ENCODE peak calls at places on chromosome 4, in four cellular contexts. One of them, this sample, is unnamed.

GRCh38 chr4:75255261-75255660 is 258.9 kb downstream of the RCHY1 start:
- DNase-seq in activated T-cell treated with anti-CD3 and anti-CD28 coated beads, Interleukin-2, amount 50 U/mL, for 4 hours: no peak
- DNase-seq in stimulated activated CD4-positive, alpha-beta T cell treated with anti-CD3 and anti-CD28 coated beads, Interleukin-12 subunit alpha, Interleukin-12 subunit beta, amount 100 ng/mL, for 48 hours: no peak
- DNase-seq in activated CD8-positive, alpha-beta memory T cell treated with anti-CD3 and anti-CD28 coated beads for 24 hours: no peak
- DNase-seq in this sample: no peak

GRCh38 chr4:44916406-44916805 is 190.1 kb upstream of the GNPDA2 start:
- DNase-seq in activated T-cell treated with anti-CD3 and anti-CD28 coated beads, Interleukin-2, amount 50 U/mL, for 4 hours: no peak
- DNase-seq in stimulated activated CD4-positive, alpha-beta T cell treated with anti-CD3 and anti-CD28 coated beads, Interleukin-12 subunit alpha, Interleukin-12 subunit beta, amount 100 ng/mL, for 48 hours: no peak
- DNase-seq in activated CD8-positive, alpha-beta memory T cell treated with anti-CD3 and anti-CD28 coated beads for 24 hours: no peak
- DNase-seq in this sample: no peak

GRCh38 chr4:101123231-101123630 is 224.1 kb downstream of the PPP3CA start:
- DNase-seq in activated T-cell treated with anti-CD3 and anti-CD28 coated beads, Interleukin-2, amount 50 U/mL, for 4 hours: no peak
- DNase-seq in stimulated activated CD4-positive, alpha-beta T cell treated with anti-CD3 and anti-CD28 coated beads, Interleukin-12 subunit alpha, Interleukin-12 subunit beta, amount 100 ng/mL, for 48 hours: no peak
- DNase-seq in activated CD8-positive, alpha-beta memory T cell treated with anti-CD3 and anti-CD28 coated beads for 24 hours: no peak
- DNase-seq in this sample: no peak

GRCh38 chr4:138946306-138946705 is 69.3 kb upstream of the NOCT start:
- DNase-seq in activated T-cell treated with anti-CD3 and anti-CD28 coated beads, Interleukin-2, amount 50 U/mL, for 4 hours: no peak
- DNase-seq in stimulated activated CD4-positive, alpha-beta T cell treated with anti-CD3 and anti-CD28 coated beads, Interleukin-12 subunit alpha, Interleukin-12 subunit beta, amount 100 ng/mL, for 48 hours: no peak
- DNase-seq in activated CD8-positive, alpha-beta memory T cell treated with anti-CD3 and anti-CD28 coated beads for 24 hours: no peak
- DNase-seq in this sample: no peak

GRCh38 chr4:24230955-24231354 is 341.1 kb upstream of the PPARGC1A start:
- DNase-seq in activated T-cell treated with anti-CD3 and anti-CD28 coated beads, Interleukin-2, amount 50 U/mL, for 4 hours: no peak
- DNase-seq in stimulated activated CD4-positive, alpha-beta T cell treated with anti-CD3 and anti-CD28 coated beads, Interleukin-12 subunit alpha, Interleukin-12 subunit beta, amount 100 ng/mL, for 48 hours: no peak
- DNase-seq in activated CD8-positive, alpha-beta memory T cell treated with anti-CD3 and anti-CD28 coated beads for 24 hours: no peak
- DNase-seq in this sample: no peak

GRCh38 chr4:73452953-73453700 is 17.1 kb downstream of the AFP start:
- DNase-seq in activated T-cell treated with anti-CD3 and anti-CD28 coated beads, Interleukin-2, amount 50 U/mL, for 4 hours: no peak
- DNase-seq in stimulated activated CD4-positive, alpha-beta T cell treated with anti-CD3 and anti-CD28 coated beads, Interleukin-12 subunit alpha, Interleukin-12 subunit beta, amount 100 ng/mL, for 48 hours: no peak
- DNase-seq in activated CD8-positive, alpha-beta memory T cell treated with anti-CD3 and anti-CD28 coated beads for 24 hours: no peak
- DNase-seq in this sample: no peak

GRCh38 chr4:26120098-26120795 is 200.6 kb upstream of the RBPJ start:
- DNase-seq in activated T-cell treated with anti-CD3 and anti-CD28 coated beads, Interleukin-2, amount 50 U/mL, for 4 hours: no peak
- DNase-seq in stimulated activated CD4-positive, alpha-beta T cell treated with anti-CD3 and anti-CD28 coated beads, Interleukin-12 subunit alpha, Interleukin-12 subunit beta, amount 100 ng/mL, for 48 hours: no peak
- DNase-seq in activated CD8-positive, alpha-beta memory T cell treated with anti-CD3 and anti-CD28 coated beads for 24 hours: no peak
- DNase-seq in this sample: no peak

GRCh38 chr4:180557348-180557747 is 1685.9 kb upstream of the TENM3 start:
- DNase-seq in activated T-cell treated with anti-CD3 and anti-CD28 coated beads, Interleukin-2, amount 50 U/mL, for 4 hours: no peak
- DNase-seq in stimulated activated CD4-positive, alpha-beta T cell treated with anti-CD3 and anti-CD28 coated beads, Interleukin-12 subunit alpha, Interleukin-12 subunit beta, amount 100 ng/mL, for 48 hours: no peak
- DNase-seq in activated CD8-positive, alpha-beta memory T cell treated with anti-CD3 and anti-CD28 coated beads for 24 hours: no peak
- DNase-seq in this sample: no peak

GRCh38 chr4:145935253-145936141 is 3.1 kb downstream of the ZNF827 start:
- DNase-seq in activated T-cell treated with anti-CD3 and anti-CD28 coated beads, Interleukin-2, amount 50 U/mL, for 4 hours: no peak
- DNase-seq in stimulated activated CD4-positive, alpha-beta T cell treated with anti-CD3 and anti-CD28 coated beads, Interleukin-12 subunit alpha, Interleukin-12 subunit beta, amount 100 ng/mL, for 48 hours: no peak
- DNase-seq in activated CD8-positive, alpha-beta memory T cell treated with anti-CD3 and anti-CD28 coated beads for 24 hours: peak
- DNase-seq in this sample: no peak

GRCh38 chr4:186781032-186781917 is 57.6 kb upstream of the FAT1 start:
- DNase-seq in activated T-cell treated with anti-CD3 and anti-CD28 coated beads, Interleukin-2, amount 50 U/mL, for 4 hours: no peak
- DNase-seq in stimulated activated CD4-positive, alpha-beta T cell treated with anti-CD3 and anti-CD28 coated beads, Interleukin-12 subunit alpha, Interleukin-12 subunit beta, amount 100 ng/mL, for 48 hours: no peak
- DNase-seq in activated CD8-positive, alpha-beta memory T cell treated with anti-CD3 and anti-CD28 coated beads for 24 hours: no peak
- DNase-seq in this sample: no peak

GRCh38 chr4:91904556-91904955 is 399.2 kb upstream of the GRID2 start:
- DNase-seq in activated T-cell treated with anti-CD3 and anti-CD28 coated beads, Interleukin-2, amount 50 U/mL, for 4 hours: no peak
- DNase-seq in stimulated activated CD4-positive, alpha-beta T cell treated with anti-CD3 and anti-CD28 coated beads, Interleukin-12 subunit alpha, Interleukin-12 subunit beta, amount 100 ng/mL, for 48 hours: no peak
- DNase-seq in activated CD8-positive, alpha-beta memory T cell treated with anti-CD3 and anti-CD28 coated beads for 24 hours: no peak
- DNase-seq in this sample: no peak

GRCh38 chr4:42781325-42781724 is 111.2 kb upstream of the GRXCR1 start:
- DNase-seq in activated T-cell treated with anti-CD3 and anti-CD28 coated beads, Interleukin-2, amount 50 U/mL, for 4 hours: no peak
- DNase-seq in stimulated activated CD4-positive, alpha-beta T cell treated with anti-CD3 and anti-CD28 coated beads, Interleukin-12 subunit alpha, Interleukin-12 subunit beta, amount 100 ng/mL, for 48 hours: no peak
- DNase-seq in activated CD8-positive, alpha-beta memory T cell treated with anti-CD3 and anti-CD28 coated beads for 24 hours: no peak
- DNase-seq in this sample: no peak

GRCh38 chr4:138868562-138868961 is 147.0 kb upstream of the NOCT start:
- DNase-seq in activated T-cell treated with anti-CD3 and anti-CD28 coated beads, Interleukin-2, amount 50 U/mL, for 4 hours: no peak
- DNase-seq in stimulated activated CD4-positive, alpha-beta T cell treated with anti-CD3 and anti-CD28 coated beads, Interleukin-12 subunit alpha, Interleukin-12 subunit beta, amount 100 ng/mL, for 48 hours: no peak
- DNase-seq in activated CD8-positive, alpha-beta memory T cell treated with anti-CD3 and anti-CD28 coated beads for 24 hours: no peak
- DNase-seq in this sample: no peak

GRCh38 chr4:159768011-159768410 is 665.1 kb downstream of the RAPGEF2 start:
- DNase-seq in activated T-cell treated with anti-CD3 and anti-CD28 coated beads, Interleukin-2, amount 50 U/mL, for 4 hours: no peak
- DNase-seq in stimulated activated CD4-positive, alpha-beta T cell treated with anti-CD3 and anti-CD28 coated beads, Interleukin-12 subunit alpha, Interleukin-12 subunit beta, amount 100 ng/mL, for 48 hours: no peak
- DNase-seq in activated CD8-positive, alpha-beta memory T cell treated with anti-CD3 and anti-CD28 coated beads for 24 hours: no peak
- DNase-seq in this sample: no peak

GRCh38 chr4:77185681-77186080 is 28.7 kb downstream of the CCNG2 start:
- DNase-seq in activated T-cell treated with anti-CD3 and anti-CD28 coated beads, Interleukin-2, amount 50 U/mL, for 4 hours: no peak
- DNase-seq in stimulated activated CD4-positive, alpha-beta T cell treated with anti-CD3 and anti-CD28 coated beads, Interleukin-12 subunit alpha, Interleukin-12 subunit beta, amount 100 ng/mL, for 48 hours: no peak
- DNase-seq in activated CD8-positive, alpha-beta memory T cell treated with anti-CD3 and anti-CD28 coated beads for 24 hours: no peak
- DNase-seq in this sample: no peak

GRCh38 chr4:25320374-25321172 is 8.0 kb downstream of the ZCCHC4 start:
- DNase-seq in activated T-cell treated with anti-CD3 and anti-CD28 coated beads, Interleukin-2, amount 50 U/mL, for 4 hours: no peak
- DNase-seq in stimulated activated CD4-positive, alpha-beta T cell treated with anti-CD3 and anti-CD28 coated beads, Interleukin-12 subunit alpha, Interleukin-12 subunit beta, amount 100 ng/mL, for 48 hours: no peak
- DNase-seq in activated CD8-positive, alpha-beta memory T cell treated with anti-CD3 and anti-CD28 coated beads for 24 hours: no peak
- DNase-seq in this sample: no peak

GRCh38 chr4:76558391-76559235 is 123.6 kb downstream of the SHROOM3 start:
- DNase-seq in activated T-cell treated with anti-CD3 and anti-CD28 coated beads, Interleukin-2, amount 50 U/mL, for 4 hours: no peak
- DNase-seq in stimulated activated CD4-positive, alpha-beta T cell treated with anti-CD3 and anti-CD28 coated beads, Interleukin-12 subunit alpha, Interleukin-12 subunit beta, amount 100 ng/mL, for 48 hours: no peak
- DNase-seq in activated CD8-positive, alpha-beta memory T cell treated with anti-CD3 and anti-CD28 coated beads for 24 hours: no peak
- DNase-seq in this sample: no peak

GRCh38 chr4:73859614-73860088 is 6.6 kb downstream of the PF4V1 start:
- DNase-seq in activated T-cell treated with anti-CD3 and anti-CD28 coated beads, Interleukin-2, amount 50 U/mL, for 4 hours: no peak
- DNase-seq in stimulated activated CD4-positive, alpha-beta T cell treated with anti-CD3 and anti-CD28 coated beads, Interleukin-12 subunit alpha, Interleukin-12 subunit beta, amount 100 ng/mL, for 48 hours: no peak
- DNase-seq in activated CD8-positive, alpha-beta memory T cell treated with anti-CD3 and anti-CD28 coated beads for 24 hours: no peak
- DNase-seq in this sample: no peak